ENCODE peak calls at places on chromosomes 12 and 14, in six cellular contexts. P is activated CD4-positive, alpha-beta T cell treated with anti-CD3 and anti-CD28 coated beads, Interleukin-2, amount 50 U/mL, for 1 hour; W is NCI-H345; M is SK-MEL-5; S is tibial artery; I is upper lobe of right lung. Y is an unnamed sample.

GRCh38 chr14:103078860-103079587 is 5.0 kb upstream of the LBHD2 start:
- DNase-seq in I (no peak), W (no peak), P (no peak), S (peak), M (no peak), Y (no peak)

GRCh38 chr12:56998981-56999380 is 7.4 kb downstream of the ZBTB39 start:
- DNase-seq in P (no peak), W (no peak), I (no peak), M (no peak), S (no peak), Y (no peak)

GRCh38 chr14:90383126-90383730 is 13.6 kb upstream of the CALM1 start:
- DNase-seq in S (peak), I (peak), W (peak), M (peak), P (peak), Y (peak)

GRCh38 chr12:11719678-11720099 is 70.2 kb downstream of the ETV6 start:
- DNase-seq in P (peak), S (peak), M (peak), W (no peak), I (peak), Y (no peak)

GRCh38 chr14:59267046-59267445 is 78.6 kb downstream of the DAAM1 start:
- DNase-seq in I (no peak), W (no peak), S (no peak), P (no peak), M (no peak), Y (no peak)

GRCh38 chr14:60090864-60091519 is 731 bp upstream of the PCNX4 start:
- DNase-seq in S (peak), W (peak), M (peak), I (peak), P (peak), Y (peak)

GRCh38 chr14:81938341-81938740 is 404.7 kb upstream of the SEL1L start:
- DNase-seq in M (no peak), W (no peak), S (no peak), I (no peak), P (no peak), Y (no peak)

GRCh38 chr12:57811028-57811755 is 7.3 kb downstream of the AVIL start:
- DNase-seq in S (peak), I (no peak), M (no peak), P (no peak), W (no peak), Y (no peak)

GRCh38 chr12:44286336-44286735 is 450.5 kb downstream of the TMEM117 start:
- DNase-seq in I (no peak), M (peak), S (no peak), P (no peak), W (no peak), Y (no peak)

GRCh38 chr12:106883421-106883820 is 72.3 kb upstream of the TMEM263 start:
- DNase-seq in S (no peak), P (no peak), W (no peak), M (no peak), I (no peak), Y (no peak)

GRCh38 chr14:80974338-80975078 is 19.1 kb downstream of the TSHR start:
- DNase-seq in S (no peak), I (no peak), W (no peak), P (no peak), M (peak), Y (peak)

GRCh38 chr12:54282949-54283593 is 2.5 kb downstream of the HNRNPA1 start:
- DNase-seq in P (no peak), I (no peak), W (no peak), S (no peak), M (no peak), Y (no peak)

GRCh38 chr14:95664046-95664445 is 22.2 kb upstream of the TCL1B start:
- DNase-seq in M (no peak), P (no peak), I (no peak), W (peak), S (no peak), Y (peak)